ENCODE peak calls at places on chromosomes 2 and 18, in six cellular contexts. Z, S, F, K, D and J are unnamed samples.

GRCh38 chr18:63679820-63680606 is 18.3 kb upstream of the SERPINB3 start:
- DNase-seq in Z (no peak), S (peak; percentile 11), F (no peak), K (peak; percentile 24), D (no peak), J (no peak)

GRCh38 chr2:84924173-84925106 is 19.0 kb downstream of the TMSB10 start:
- DNase-seq in Z (peak; percentile 67), S (peak; percentile 84), F (peak; percentile 85), K (peak; percentile 71), D (peak; percentile 51), J (no peak)

GRCh38 chr2:41726364-41726763 is 321.5 kb upstream of the PKDCC start:
- DNase-seq in Z (no peak), S (no peak), F (no peak), K (no peak), D (no peak), J (no peak)

GRCh38 chr2:45839388-45840251 is 188.1 kb downstream of the PRKCE start:
- DNase-seq in Z (no peak), S (no peak), F (no peak), K (peak; percentile 54), D (no peak), J (no peak)

GRCh38 chr2:75592888-75593287 is 32.1 kb upstream of the EVA1A start:
- DNase-seq in Z (no peak), S (no peak), F (no peak), K (no peak), D (no peak), J (no peak)

GRCh38 chr2:223062304-223062845 is 10.4 kb downstream of the KCNE4 start:
- DNase-seq in Z (no peak), S (peak; percentile 75), F (no peak), K (no peak), D (no peak), J (no peak)

GRCh38 chr2:119719261-119719627 is 40.2 kb downstream of the TMEM177 start:
- DNase-seq in Z (no peak), S (no peak), F (no peak), K (no peak), D (no peak), J (no peak)

GRCh38 chr18:7683753-7684152 is 116.6 kb downstream of the PTPRM start:
- DNase-seq in Z (no peak), S (no peak), F (no peak), K (no peak), D (no peak), J (no peak)

GRCh38 chr2:105972226-105972625 is 221.9 kb downstream of the UXS1 start:
- DNase-seq in Z (no peak), S (no peak), F (no peak), K (no peak), D (no peak), J (no peak)

GRCh38 chr18:32958746-32959145 is 185.9 kb upstream of the KLHL14 start:
- DNase-seq in Z (no peak), S (no peak), F (no peak), K (no peak), D (no peak), J (no peak)

GRCh38 chr18:32956591-32957310 is 183.9 kb upstream of the KLHL14 start:
- DNase-seq in Z (no peak), S (peak; percentile 91), F (no peak), K (peak; percentile 62), D (no peak), J (no peak)
- TF ChIP-seq CTCF in Z (no peak), S (peak; percentile 90), F (no peak), K (peak; percentile 63), D (no peak), J (no peak)

GRCh38 chr2:47127862-47128543 is 27.1 kb downstream of the STPG4 start:
- DNase-seq in Z (no peak), S (no peak), F (no peak), K (no peak), D (no peak), J (no peak)
- TF ChIP-seq CTCF in Z (no peak), S (no peak), F (no peak), K (no peak), D (no peak), J (no peak)

DNA sequence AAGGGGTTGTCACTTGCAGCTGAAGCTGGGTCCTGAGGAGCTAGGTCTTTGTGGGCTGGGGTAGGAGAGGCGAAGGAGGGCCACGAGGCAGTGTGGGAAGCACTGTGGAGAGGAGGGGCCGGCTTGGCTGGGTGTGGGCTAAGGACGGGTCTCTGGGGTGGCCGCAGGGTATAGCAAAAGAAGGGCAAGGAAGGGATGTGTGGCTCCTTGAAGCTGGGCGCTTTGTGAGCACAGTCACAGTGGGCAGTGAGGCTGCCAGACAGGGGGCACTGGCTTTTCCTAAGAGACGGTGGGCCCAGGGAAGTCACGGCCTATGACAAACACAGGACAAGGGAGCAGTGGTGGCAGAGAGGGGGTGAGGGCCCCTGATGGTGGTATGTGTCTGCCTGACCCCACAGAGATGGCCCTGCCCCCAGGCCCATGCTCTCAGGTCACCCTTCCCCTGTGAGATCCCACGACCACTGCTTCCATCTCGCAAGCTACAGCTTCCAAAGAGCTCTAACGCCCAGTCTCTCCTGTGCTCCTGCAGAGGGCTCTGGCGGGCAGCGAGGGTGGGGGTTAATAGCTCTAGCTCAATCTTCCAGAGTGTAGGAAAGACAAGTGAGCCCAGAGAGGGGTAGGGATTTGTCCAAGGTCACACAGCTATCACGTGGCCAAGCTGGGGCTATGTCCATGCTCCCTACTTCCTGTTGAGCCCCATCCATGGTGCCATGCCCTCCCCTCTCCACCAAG is 32.4 kb downstream of the KCNK3 start:
- DNase-seq in Z (no peak), S (no peak), F (no peak), K (no peak), D (peak; percentile 34), J (no peak)
- TF ChIP-seq CTCF in Z (no peak), S (no peak), F (no peak), K (no peak), D (no peak), J (no peak)

DNA sequence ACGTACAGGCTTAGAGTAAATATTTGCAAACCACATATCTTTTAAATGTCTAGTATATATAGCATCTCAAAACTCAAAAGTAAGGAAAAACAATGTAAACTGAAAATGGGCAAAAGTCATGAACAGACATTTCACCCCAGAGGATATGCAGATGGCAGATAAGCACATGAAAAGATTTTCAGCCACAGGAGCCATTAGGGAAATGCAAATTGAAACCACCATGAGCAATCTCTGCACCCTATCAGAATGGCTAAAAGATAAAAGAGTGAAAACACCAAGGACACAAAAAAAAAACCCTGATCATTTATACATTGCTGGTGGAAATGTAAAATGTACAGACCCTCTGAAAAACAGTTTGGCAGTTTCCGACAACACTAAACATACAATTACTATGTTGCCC is 292.7 kb downstream of the ZNF516 start:
- DNase-seq in Z (no peak), S (no peak), F (no peak), K (no peak), D (no peak), J (no peak)
- TF ChIP-seq CTCF in Z (no peak), S (no peak), F (no peak), K (no peak), D (no peak), J (no peak)